ENCODE peak calls at places on chromosomes 6 and 20, in eight cellular contexts. K is kidney; R is KG1; Y is stimulated activated CD4-positive, alpha-beta T cell treated with anti-CD3 and anti-CD28 coated beads, Interleukin-2, amount 100 ng/mL, for 48 hours; N is T-cell; O is COR-L47; C is heart right ventricle; J is uterus. P is an unnamed sample.

GRCh38 chr6:11525468-11526155 is 11.9 kb upstream of the TMEM170B start:
- DNase-seq in C (no peak), J (peak; percentile 43), K (no peak), N (no peak), R (no peak), Y (no peak), O (no peak), P (no peak)

GRCh38 chr6:136079701-136080565 is 170.2 kb downstream of the MTFR2 start:
- DNase-seq in R (no peak), O (no peak), C (no peak), Y (no peak), N (no peak), K (no peak), J (no peak), P (no peak)

GRCh38 chr6:24323632-24324337 is 34.1 kb downstream of the DCDC2 start:
- DNase-seq in N (no peak), C (no peak), R (no peak), K (no peak), O (no peak), Y (no peak), J (no peak), P (no peak)

GRCh38 chr6:5876076-5876475 is 130.6 kb downstream of the NRN1 start:
- DNase-seq in O (no peak), J (no peak), N (no peak), C (no peak), K (no peak), R (no peak), Y (no peak), P (no peak)

GRCh38 chr6:7156666-7157278 is 49.0 kb downstream of the RREB1 start:
- DNase-seq in Y (no peak), C (no peak), J (no peak), O (no peak), K (no peak), N (no peak), R (no peak), P (no peak)

GRCh38 chr6:136761227-136761922 is 30.9 kb downstream of the MAP3K5 start:
- DNase-seq in Y (no peak), K (no peak), N (no peak), R (no peak), O (no peak), J (no peak), C (no peak), P (no peak)

GRCh38 chr20:62914970-62915457 is 11.3 kb downstream of the DIDO1 start:
- DNase-seq in K (no peak), R (no peak), C (no peak), O (no peak), N (no peak), J (no peak), Y (no peak), P (no peak)

GRCh38 chr6:97195117-97195516 is 87.9 kb downstream of the MMS22L start:
- DNase-seq in J (no peak), O (peak; percentile 10), N (no peak), K (no peak), C (no peak), R (no peak), Y (no peak), P (no peak)

GRCh38 chr6:46715106-46715505 is 20.1 kb downstream of the PLA2G7 start:
- DNase-seq in C (no peak), R (no peak), J (no peak), K (no peak), Y (no peak), N (no peak), O (no peak), P (no peak)

GRCh38 chr6:101391772-101392560 is 1.5 kb upstream of the GRIK2 start:
- DNase-seq in R (no peak), N (no peak), K (peak; percentile 59), C (no peak), O (no peak), J (no peak), Y (no peak), P (no peak)

GRCh38 chr6:111596784-111597183 is 8.9 kb downstream of the TRAF3IP2 start:
- DNase-seq in K (no peak), N (no peak), Y (no peak), R (no peak), O (no peak), C (no peak), J (no peak), P (no peak)

GRCh38 chr6:26030716-26031115 is 56.5 kb upstream of the HFE start:
- DNase-seq in R (no peak), J (no peak), Y (no peak), C (no peak), N (no peak), O (no peak), K (no peak), P (no peak)

GRCh38 chr6:84568971-84569370 is 195.4 kb downstream of the TBX18 start:
- DNase-seq in K (no peak), J (no peak), R (no peak), C (no peak), N (no peak), Y (no peak), O (peak; percentile 30), P (no peak)

GRCh38 chr6:137414599-137414998 is 79.6 kb downstream of the OLIG3 start:
- DNase-seq in K (no peak), O (no peak), N (no peak), Y (no peak), C (no peak), J (no peak), R (no peak), P (no peak)

GRCh38 chr6:52788478-52788877 is 15.1 kb downstream of the GSTA1 start:
- DNase-seq in O (no peak), R (no peak), K (no peak), Y (no peak), C (no peak), N (no peak), J (no peak), P (no peak)

P was measured in activated naive CD4-positive, alpha-beta T cell treated with anti-CD3 and anti-CD28 coated beads for 36 hours.